ENCODE peak calls at places on chromosomes 5 and 9, in seven cellular contexts. Q is HFF-Myc; L is activated naive CD8-positive, alpha-beta T cell treated with anti-CD3 and anti-CD28 coated beads, Interleukin-2, amount 10 ng/mL, durations not matched to agents 7 days and 5 days; P is neuronal stem cell; S is GM23248; X is chondrocyte; E is T-helper 17 cell. V is an unnamed sample.

GRCh38 chr5:173326501-173326960 is 1.7 kb downstream of the STC2 start:
- DNase-seq in Q (peak; percentile 62), L (no peak), P (no peak), S (peak; percentile 97), X (no peak), E (no peak), V (peak; percentile 63)

GRCh38 chr9:72351538-72352453 is 13.2 kb downstream of the ZFAND5 start:
- DNase-seq in Q (no peak), L (no peak), P (no peak), S (peak; percentile 85), X (no peak), E (no peak), V (no peak)

GRCh38 chr9:134591573-134591981 is 50.0 kb upstream of the COL5A1 start:
- DNase-seq in Q (peak; percentile 49), L (no peak), P (no peak), S (peak; percentile 88), X (no peak), E (no peak), V (peak; percentile 48)

GRCh38 chr9:114489928-114490327 is 15.3 kb downstream of the WHRN start:
- DNase-seq in Q (no peak), L (no peak), P (no peak), S (no peak), X (no peak), E (no peak), V (no peak)

GRCh38 chr9:95182854-95183563 is 134.5 kb downstream of the FANCC start:
- DNase-seq in Q (no peak), L (no peak), P (no peak), S (no peak), X (no peak), E (no peak), V (peak; percentile 67)

GRCh38 chr9:136950656-136951030 is 1.4 kb upstream of the LCN12 start:
- DNase-seq in Q (no peak), L (no peak), P (no peak), S (no peak), X (no peak), E (no peak), V (no peak)

GRCh38 chr5:163758283-163758711 is 252.9 kb downstream of the MAT2B start:
- DNase-seq in Q (no peak), L (no peak), P (no peak), S (peak; percentile 30), X (no peak), E (no peak), V (no peak)

GRCh38 chr5:95709967-95710650 is 21.0 kb upstream of the RHOBTB3 start:
- DNase-seq in Q (no peak), L (no peak), P (no peak), S (no peak), X (no peak), E (no peak), V (peak; percentile 29)

GRCh38 chr5:159759791-159760300 is 156.4 kb upstream of the ADRA1B start:
- DNase-seq in Q (no peak), L (no peak), P (no peak), S (peak; percentile 69), X (no peak), E (no peak), V (no peak)

V was measured in H7.